ENCODE peak calls at places on chromosomes 4 and X, in six cellular contexts. B is IMR-90, H is H1, C is mesendoderm, I is H9, G is mesenchymal stem cell. X is an unnamed sample.

GRCh38 chrX:84155938-84156337 is 32.1 kb downstream of the RPS6KA6 start:
- DNase-seq in B (peak), H (no peak), C (no peak), I (no peak), G (no peak), X (no peak)

GRCh38 chr4:162787120-162787519 is 379.6 kb downstream of the NAF1 start:
- DNase-seq in B (no peak), H (no peak), C (no peak), I (no peak), G (no peak), X (no peak)

GRCh38 chr4:74311696-74312313 is 3.5 kb downstream of the EPGN start:
- DNase-seq in B (peak), H (no peak), C (peak), I (no peak), G (peak), X (peak)

GRCh38 chr4:68736813-68737212 is 66.4 kb upstream of the UGT2B15 start:
- DNase-seq in B (no peak), H (no peak), C (peak), I (no peak), G (no peak), X (no peak)

GRCh38 chr4:169823685-169824084 is 65.9 kb upstream of the HPF1 start:
- DNase-seq in B (peak), H (peak), C (peak), I (peak), G (peak), X (peak)

GRCh38 chr4:85398276-85398675 is 76.7 kb upstream of the ARHGAP24 start:
- DNase-seq in B (no peak), H (no peak), C (peak), I (no peak), G (peak), X (peak)

GRCh38 chr4:16461362-16461761 is 235.1 kb upstream of the TAPT1 start:
- DNase-seq in B (no peak), H (no peak), C (no peak), I (no peak), G (peak), X (no peak)

GRCh38 chr4:55768291-55768690 is 51.3 kb upstream of the EXOC1L start:
- DNase-seq in B (peak), H (peak), C (peak), I (peak), G (peak), X (peak)

GRCh38 chr4:113979157-113979972 is at the start of gene ARSJ:
- DNase-seq in B (peak), H (peak), C (peak), I (peak), G (peak), X (no peak)

GRCh38 chrX:29852767-29853166 is 362.6 kb upstream of the MAGEB2 start:
- DNase-seq in B (peak), H (no peak), C (no peak), I (no peak), G (peak), X (no peak)

GRCh38 chr4:108619372-108620100 is 840 bp upstream of the RPL34 start:
- DNase-seq in B (no peak), H (no peak), C (no peak), I (no peak), G (no peak), X (no peak)

GRCh38 chrX:135521405-135522131 is 1.1 kb downstream of the INTS6L start:
- DNase-seq in B (peak), H (peak), C (peak), I (peak), G (peak), X (peak)

GRCh38 chr4:87038837-87039715 is 104.3 kb downstream of the AFF1 start:
- DNase-seq in B (peak), H (no peak), C (peak), I (peak), G (peak), X (peak)

GRCh38 chr4:144701683-144702233 is 55.8 kb downstream of the HHIP start:
- DNase-seq in B (no peak), H (no peak), C (no peak), I (no peak), G (peak), X (no peak)

GRCh38 chrX:112391313-112391712 is 288.4 kb downstream of the LHFPL1 start:
- DNase-seq in B (no peak), H (no peak), C (no peak), I (no peak), G (no peak), X (no peak)

GRCh38 chrX:34849371-34849770 is 93.2 kb upstream of the FAM47B start:
- DNase-seq in B (peak), H (no peak), C (no peak), I (no peak), G (peak), X (no peak)

GRCh38 chr4:41120297-41121217 is 93.8 kb downstream of the APBB2 start:
- DNase-seq in B (peak), H (no peak), C (no peak), I (no peak), G (no peak), X (no peak)

GRCh38 chr4:141046255-141046654 is 87.0 kb downstream of the RNF150 start:
- DNase-seq in B (peak), H (no peak), C (peak), I (no peak), G (peak), X (no peak)

GRCh38 chr4:92953462-92953861 is 649.7 kb downstream of the GRID2 start:
- DNase-seq in B (no peak), H (no peak), C (no peak), I (no peak), G (no peak), X (no peak)

GRCh38 chr4:124970011-124970410 is 257.5 kb upstream of the ANKRD50 start:
- DNase-seq in B (peak), H (no peak), C (no peak), I (no peak), G (peak), X (no peak)

GRCh38 chr4:55125087-55125721 is at the start of gene KDR:
- DNase-seq in B (no peak), H (no peak), C (peak), I (peak), G (peak), X (no peak)

GRCh38 chr4:13559414-13559813 is 15.1 kb upstream of the NKX3-2 start:
- DNase-seq in B (peak), H (no peak), C (no peak), I (no peak), G (peak), X (no peak)

GRCh38 chr4:123452585-123452984 is 56.0 kb downstream of the SPRY1 start:
- DNase-seq in B (peak), H (no peak), C (no peak), I (no peak), G (peak), X (peak)

GRCh38 chr4:184851200-184851541 is 25.4 kb upstream of the ACSL1 start:
- DNase-seq in B (no peak), H (no peak), C (no peak), I (no peak), G (no peak), X (peak)

GRCh38 chr4:167339781-167340180 is 105.5 kb upstream of the SPOCK3 start:
- DNase-seq in B (no peak), H (no peak), C (no peak), I (no peak), G (no peak), X (no peak)

GRCh38 chr4:13919021-13919441 is 291.5 kb upstream of the BOD1L1 start:
- DNase-seq in B (peak), H (no peak), C (no peak), I (no peak), G (peak), X (no peak)

GRCh38 chr4:152965614-152966013 is 29.5 kb downstream of the FHDC1 start:
- DNase-seq in B (peak), H (no peak), C (no peak), I (no peak), G (no peak), X (no peak)

GRCh38 chrX:41265615-41266014 is 68.3 kb upstream of the DDX3X start:
- DNase-seq in B (peak), H (no peak), C (no peak), I (no peak), G (no peak), X (peak)

GRCh38 chr4:5292091-5292490 is 240.8 kb downstream of the STK32B start:
- DNase-seq in B (no peak), H (no peak), C (no peak), I (no peak), G (no peak), X (no peak)

GRCh38 chrX:153687121-153688039 is at the start of gene SLC6A8:
- DNase-seq in B (peak), H (no peak), C (peak), I (peak), G (peak), X (peak)
- H4K8ac ChIP-seq in B (no peak), H (peak), C (no peak), I (no peak), G (no peak), X (peak)

GRCh38 chrX:18983711-18984380 is at the start of gene PHKA2:
- DNase-seq in B (no peak), H (no peak), C (peak), I (peak), G (peak), X (peak)

GRCh38 chrX:18985186-18985435 is 1.2 kb upstream of the PHKA2 start:
- DNase-seq in B (no peak), H (no peak), C (no peak), I (no peak), G (no peak), X (no peak)

GRCh38 chrX:18981124-18981807 is 2.6 kb downstream of the PHKA2 start:
- DNase-seq in B (no peak), H (no peak), C (no peak), I (no peak), G (no peak), X (no peak)

DNA sequence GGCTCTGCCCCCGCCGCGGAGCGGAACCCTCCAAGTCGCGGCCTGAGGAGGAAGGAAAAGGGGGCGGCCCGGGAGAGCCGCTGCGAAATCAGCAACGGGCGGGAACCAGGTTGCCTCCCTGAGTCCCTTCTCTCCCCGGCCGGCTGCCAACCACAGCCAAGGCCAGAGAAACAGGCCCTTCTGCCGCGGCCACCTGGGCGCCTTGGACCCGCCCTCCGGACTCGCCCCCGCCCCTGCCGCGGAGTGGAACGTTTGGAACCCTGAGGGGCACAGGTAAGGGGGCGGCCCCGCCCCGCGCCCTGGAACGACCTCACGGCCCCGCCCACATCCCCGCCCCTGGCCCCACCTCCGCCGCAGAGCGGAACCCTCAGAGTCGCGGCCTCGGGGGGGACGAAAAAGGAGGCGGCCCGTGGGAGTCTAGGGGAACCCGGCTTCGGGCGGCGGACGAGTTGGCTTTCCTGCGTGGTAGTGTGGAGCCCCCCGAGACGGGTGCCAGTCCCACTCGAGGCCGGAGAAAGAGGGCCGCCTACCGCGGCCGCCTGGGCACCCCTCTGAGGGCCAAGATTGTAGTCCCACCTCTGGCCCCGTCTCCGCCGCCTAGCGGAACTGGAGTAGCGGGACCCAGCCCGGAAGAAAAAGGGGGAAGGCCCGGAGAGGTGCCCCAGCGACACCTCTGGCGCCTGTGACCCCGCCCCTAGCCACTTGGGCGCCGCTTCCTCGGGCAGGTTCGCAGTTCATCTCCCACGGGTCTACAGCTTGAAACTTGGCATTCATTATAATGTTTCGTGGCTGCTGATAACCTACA is 669 bp upstream of the PHKA2 start:
- DNase-seq in B (peak), H (no peak), C (peak), I (peak), G (peak), X (peak)
- H4K8ac ChIP-seq in B (peak), H (no peak), C (no peak), I (no peak), G (peak), X (peak)

GRCh38 chr4:46404961-46405360 is 15.0 kb upstream of the GABRA2 start:
- DNase-seq in B (peak), H (no peak), C (peak), I (peak), G (peak), X (no peak)
- H4K8ac ChIP-seq in B (no peak), H (no peak), C (no peak), I (no peak), G (peak), X (no peak)

DNA sequence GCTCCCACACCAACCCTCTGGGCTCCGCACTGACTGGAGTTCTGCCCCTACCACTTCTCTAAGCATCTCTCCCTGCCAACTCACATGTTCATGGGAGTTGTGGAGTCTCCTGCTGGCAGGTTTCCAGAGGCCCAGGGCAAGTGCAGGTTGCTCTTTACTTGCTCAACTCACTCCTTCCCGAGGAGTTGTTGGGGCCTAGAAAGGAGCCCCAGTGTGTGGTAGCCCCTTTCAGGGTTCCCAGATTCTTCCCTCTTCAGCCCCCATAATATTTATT is 52.5 kb downstream of the POF1B start:
- DNase-seq in B (no peak), H (no peak), C (no peak), I (peak), G (no peak), X (no peak)
- H4K8ac ChIP-seq in B (no peak), H (no peak), C (no peak), I (no peak), G (no peak), X (no peak)

GRCh38 chrX:153782871-153783270 is 2.0 kb downstream of the SRPK3 start:
- DNase-seq in B (no peak), H (no peak), C (no peak), I (no peak), G (no peak), X (no peak)
- H4K8ac ChIP-seq in B (no peak), H (no peak), C (no peak), I (no peak), G (no peak), X (no peak)

DNA sequence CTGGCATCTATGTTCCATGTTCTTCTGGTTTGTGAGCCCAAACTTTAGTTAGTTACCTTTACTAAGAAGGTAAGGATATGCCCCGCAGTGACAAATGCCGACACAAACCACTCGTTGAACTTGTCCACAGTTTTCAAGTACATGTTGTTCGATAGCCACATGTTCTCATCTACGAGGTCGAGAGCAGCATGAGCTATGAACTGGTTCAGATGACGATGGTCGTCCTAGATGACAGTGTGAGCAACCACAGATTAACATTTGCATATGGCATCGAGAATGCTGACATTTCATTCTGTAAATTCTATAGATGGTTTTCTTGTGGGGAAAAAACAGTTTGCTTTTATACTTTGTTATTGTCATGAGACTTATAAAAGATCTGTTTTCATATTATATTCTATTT is 18.0 kb downstream of the TRAPPC2 start:
- DNase-seq in B (no peak), H (no peak), C (no peak), I (no peak), G (no peak), X (no peak)
- H4K8ac ChIP-seq in B (no peak), H (no peak), C (no peak), I (no peak), G (no peak), X (no peak)

GRCh38 chr4:2262944-2263250 is 988 bp upstream of the MXD4 start:
- DNase-seq in B (no peak), H (no peak), C (no peak), I (no peak), G (no peak), X (no peak)
- H4K8ac ChIP-seq in B (peak), H (peak), C (no peak), I (no peak), G (peak), X (peak)

X was measured in trophoblast cell.